ENCODE peak calls at places on chromosomes 5 and 9, in eight cellular contexts. B, A, U, N, D, F, S and P are unnamed samples.

GRCh38 chr5:100904259-100904822 is 1.3 kb upstream of the ST8SIA4 start:
- DNase-seq in B (no peak), A (no peak), U (no peak), N (peak), D (no peak), F (no peak), S (peak), P (no peak)

GRCh38 chr9:70256123-70256551 is 2.6 kb upstream of the SMC5 start:
- DNase-seq in B (peak), A (no peak), U (peak), N (no peak), D (no peak), F (no peak), S (no peak), P (no peak)

GRCh38 chr9:3525088-3525835 is 539 bp downstream of the RFX3 start:
- DNase-seq in B (no peak), A (no peak), U (no peak), N (no peak), D (no peak), F (no peak), S (no peak), P (peak)

GRCh38 chr5:131377785-131378325 is 114.0 kb downstream of the CDC42SE2 start:
- DNase-seq in B (peak), A (no peak), U (peak), N (no peak), D (peak), F (no peak), S (peak), P (no peak)

GRCh38 chr9:16864741-16865434 is 5.6 kb downstream of the BNC2 start:
- DNase-seq in B (no peak), A (no peak), U (peak), N (no peak), D (no peak), F (no peak), S (no peak), P (no peak)

GRCh38 chr5:36442796-36443195 is 141.1 kb upstream of the RANBP3L start:
- DNase-seq in B (peak), A (no peak), U (peak), N (peak), D (no peak), F (no peak), S (no peak), P (no peak)

GRCh38 chr5:88660947-88661869 is 221.8 kb downstream of the MEF2C start:
- DNase-seq in B (peak), A (no peak), U (peak), N (no peak), D (peak), F (peak), S (peak), P (peak)

GRCh38 chr9:129779560-129780190 is 23.3 kb upstream of the TOR1B start:
- DNase-seq in B (no peak), A (no peak), U (no peak), N (no peak), D (no peak), F (no peak), S (no peak), P (no peak)